ENCODE peak calls at places on chromosomes 6 and 20, in eight cellular contexts. G is endodermal cell; H is suprapubic skin; T is psoas muscle; U is mammary epithelial cell; S is transverse colon; K is heart left ventricle; P is effector memory CD4-positive, alpha-beta T cell. A is an unnamed sample. For H3K9me3 and H3K4me1, the result is how much of the 10 kb centered on the place peaks cover.

GRCh38 chr20:1855113-1855512 is 40.1 kb upstream of the SIRPA start:
- DNase-seq in S (no peak), P (no peak), U (no peak), H (no peak), T (no peak), G (no peak), K (no peak), A (no peak)

GRCh38 chr6:31920803-31921202 is 6.7 kb upstream of the C2 start:
- DNase-seq in T (no peak), H (no peak), K (no peak), P (no peak), U (no peak), G (no peak), S (no peak), A (no peak)

GRCh38 chr6:134074151-134074712 is 21.8 kb upstream of the SLC2A12 start:
- DNase-seq in G (peak), H (no peak), K (no peak), U (no peak), T (no peak), S (no peak), P (no peak), A (no peak)

GRCh38 chr6:133468591-133468990 is 227.4 kb downstream of the EYA4 start:
- DNase-seq in T (no peak), S (no peak), G (no peak), H (no peak), P (no peak), K (no peak), U (no peak), A (no peak)

GRCh38 chr6:170179925-170180324 is 111.0 kb downstream of the DLL1 start:
- DNase-seq in S (no peak), G (no peak), U (no peak), H (no peak), P (no peak), K (no peak), T (no peak), A (no peak)

GRCh38 chr6:159948199-159948598 is 20.7 kb upstream of the IGF2R start:
- DNase-seq in G (no peak), S (no peak), U (no peak), P (no peak), T (no peak), K (no peak), H (no peak), A (no peak)

GRCh38 chr20:39451386-39451785 is 489.2 kb downstream of the DHX35 start:
- DNase-seq in P (no peak), H (no peak), G (no peak), K (no peak), T (no peak), S (no peak), U (no peak), A (no peak)

GRCh38 chr6:56335733-56336132 is 88.4 kb upstream of the COL21A1 start:
- DNase-seq in S (no peak), K (no peak), P (no peak), U (peak), T (no peak), H (no peak), G (no peak), A (no peak)

DNA sequence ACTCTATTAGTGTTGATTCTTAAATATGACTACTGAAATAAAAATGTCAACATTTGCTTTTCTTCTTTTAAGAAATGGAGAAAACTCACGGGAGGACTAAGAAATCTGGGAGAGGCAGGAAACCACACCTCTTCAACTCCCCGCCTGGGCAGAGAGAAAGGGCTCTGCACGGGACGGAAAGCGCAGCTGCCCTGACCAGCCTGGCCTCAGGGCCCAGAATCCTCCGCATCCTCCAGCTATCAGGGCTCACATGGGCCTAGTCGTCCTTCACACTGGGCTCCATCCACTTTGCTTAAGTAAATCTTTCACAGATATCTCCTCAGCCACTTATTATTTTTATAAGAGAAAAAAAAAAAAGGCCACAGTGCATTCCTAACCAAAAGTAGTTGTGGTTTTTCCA is 215.1 kb downstream of the TBXT start:
- DNase-seq in H (no peak), G (no peak), K (no peak), P (no peak), T (no peak), S (no peak), U (no peak), A (no peak)
- H3K9me3 ChIP-seq in H (under half), G (under half), K (under half), P (under half), T (under half), S (under half), U (under half), A (under half)

DNA sequence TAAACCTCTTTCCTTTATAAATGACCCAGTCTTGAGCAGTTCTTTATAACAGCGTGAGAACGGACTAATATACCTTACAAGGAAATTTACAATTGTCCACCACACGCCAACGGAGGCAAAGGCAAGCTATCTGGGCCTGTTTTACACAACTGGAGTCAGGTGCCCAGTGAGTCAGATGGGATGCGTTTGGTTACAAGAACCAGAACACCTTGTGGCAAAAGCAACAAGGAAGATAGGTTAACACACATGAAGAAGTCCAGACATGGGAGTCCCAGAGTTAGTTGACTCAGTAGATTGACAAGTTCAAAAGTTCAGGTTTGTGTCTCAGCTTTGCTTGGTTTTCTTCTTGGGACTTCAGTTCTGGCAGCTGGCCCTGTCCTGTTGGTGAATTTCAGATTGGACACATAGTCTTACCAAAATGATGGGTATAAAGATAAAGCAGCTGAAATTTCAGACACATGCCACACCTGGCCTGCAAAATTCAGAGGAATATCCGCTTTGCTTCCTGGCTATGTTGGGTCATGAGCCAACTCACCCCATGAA is 97.9 kb downstream of the PXDC1 start:
- DNase-seq in S (no peak), G (no peak), H (no peak), P (no peak), T (no peak), U (no peak), K (no peak), A (no peak)
- H3K4me1 ChIP-seq in S (under half), G (under half), H (under half), P (under half), T (under half), U (under half), K (under half), A (under half)

GRCh38 chr6:136188492-136188891 is 61.6 kb downstream of the MTFR2 start:
- DNase-seq in U (no peak), G (no peak), H (no peak), T (no peak), S (no peak), K (no peak), P (no peak), A (no peak)

GRCh38 chr6:136181191-136181833 is 68.8 kb downstream of the MTFR2 start:
- DNase-seq in G (no peak), S (no peak), T (no peak), P (no peak), K (no peak), H (no peak), U (no peak), A (no peak)

GRCh38 chr6:136181858-136182257 is 68.3 kb downstream of the MTFR2 start:
- DNase-seq in H (no peak), T (no peak), U (no peak), S (no peak), G (no peak), K (no peak), P (no peak), A (no peak)

GRCh38 chr6:136186363-136186762 is 63.7 kb downstream of the MTFR2 start:
- DNase-seq in P (no peak), U (no peak), K (no peak), T (no peak), S (no peak), H (no peak), G (no peak), A (no peak)

DNA sequence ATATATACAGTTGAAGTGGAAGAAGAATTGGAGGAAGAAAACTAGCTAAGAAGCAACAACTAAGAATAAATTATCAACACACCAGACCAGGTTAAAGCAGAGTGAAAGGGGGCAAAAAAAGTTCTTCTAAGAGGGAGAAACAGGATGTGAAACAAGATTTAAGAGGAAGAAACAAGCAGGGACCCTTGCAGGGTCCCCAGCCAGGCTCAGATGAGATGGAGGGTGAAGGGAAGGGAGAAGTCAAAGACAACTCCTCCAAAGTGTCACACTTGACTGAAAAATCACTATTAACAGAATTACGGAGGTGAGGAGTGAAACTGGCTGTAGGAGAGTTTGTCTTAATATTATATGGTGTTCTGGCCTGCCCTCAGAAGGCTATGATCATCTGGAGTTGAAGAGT is 65.4 kb downstream of the MTFR2 start:
- DNase-seq in P (no peak), U (no peak), T (no peak), G (no peak), S (no peak), H (no peak), K (no peak), A (no peak)
- H3K27ac ChIP-seq in P (no peak), U (no peak), T (no peak), G (no peak), S (no peak), H (no peak), K (no peak), A (no peak)

GRCh38 chr6:38527371-38527770 is 112.4 kb downstream of the BTBD9 start:
- DNase-seq in U (no peak), K (no peak), S (no peak), P (no peak), H (no peak), T (no peak), G (no peak), A (no peak)
- H3K9me3 ChIP-seq in U (under half), K (under half), S (under half), P (under half), H (under half), T (under half), G (under half), A (under half)

GRCh38 chr6:106745396-106745795 is 116.0 kb downstream of the QRSL1 start:
- DNase-seq in U (no peak), S (no peak), H (no peak), T (no peak), P (no peak), G (no peak), K (no peak), A (no peak)

GRCh38 chr6:106746660-106747059 is 117.3 kb downstream of the QRSL1 start:
- DNase-seq in H (no peak), P (no peak), S (no peak), T (no peak), K (no peak), U (peak), G (no peak), A (no peak)

GRCh38 chr6:106747139-106747538 is 117.8 kb downstream of the QRSL1 start:
- DNase-seq in K (no peak), P (no peak), S (peak), H (no peak), T (no peak), U (peak), G (no peak), A (no peak)

GRCh38 chr6:106744781-106745180 is 115.4 kb downstream of the QRSL1 start:
- DNase-seq in H (no peak), S (no peak), U (no peak), G (no peak), T (no peak), P (no peak), K (no peak), A (no peak)

DNA sequence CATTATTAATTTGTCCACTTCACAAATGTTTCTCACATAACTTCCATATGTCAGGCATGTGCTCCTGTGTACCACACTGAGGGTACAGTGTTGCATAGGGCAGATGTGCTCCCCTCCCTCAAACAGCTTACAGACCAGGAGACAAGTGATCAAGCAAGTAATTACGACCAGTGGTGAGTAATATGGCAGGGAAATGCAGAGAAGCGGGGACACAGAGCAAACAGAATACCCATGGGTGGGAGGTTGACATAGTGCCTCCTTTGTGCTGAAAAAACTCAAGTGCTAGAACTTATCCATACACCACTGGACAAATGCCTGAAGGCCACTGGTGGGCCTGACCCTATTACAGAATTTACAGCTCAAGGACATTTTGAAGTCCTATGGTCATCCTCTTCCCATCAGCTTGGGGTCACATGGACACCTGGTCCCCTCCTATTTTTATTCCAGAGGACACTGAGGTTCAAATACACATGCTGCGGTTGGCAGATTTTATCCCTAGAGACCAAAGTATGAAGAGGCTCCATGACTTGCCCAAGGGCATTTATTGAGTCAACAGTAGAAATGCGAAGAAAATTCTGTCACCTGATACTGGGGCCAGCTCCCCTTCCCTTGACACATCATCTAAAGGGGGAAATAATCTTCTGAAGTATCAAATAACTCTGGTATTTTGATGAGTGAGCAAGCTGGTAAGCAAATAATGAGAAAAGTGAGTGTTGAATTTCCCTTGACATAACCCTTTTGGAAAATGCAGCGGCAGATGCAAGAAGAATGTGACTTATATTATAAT is 116.6 kb downstream of the QRSL1 start:
- DNase-seq in H (no peak), P (no peak), K (no peak), G (no peak), S (no peak), U (peak), T (no peak), A (no peak)
- H3K4me1 ChIP-seq in H (under half), P (under half), K (under half), G (under half), S (under half), U (half or more), T (under half), A (under half)

GRCh38 chr20:43723194-43723593 is 3.6 kb downstream of the GTSF1L start:
- DNase-seq in T (no peak), S (no peak), K (no peak), H (no peak), G (no peak), P (no peak), U (no peak), A (no peak)
- H3K27ac ChIP-seq in T (no peak), S (no peak), K (no peak), H (no peak), G (no peak), P (no peak), U (no peak), A (peak)